ENCODE peak calls at places on chromosomes 13 and 19, in five cellular contexts. S is aorta, P is tibial nerve, A is cardiac muscle cell, G is adrenal gland. J is an unnamed sample.
A peak's percentile ranks its signal among the peaks of the same experiment; 100 is the strongest.

GRCh38 chr13:93108111-93108581 is 118.5 kb upstream of the GPC6 start:
- DNase-seq in S (no peak), A (peak; percentile 27), P (no peak), G (no peak), J (no peak)

GRCh38 chr19:3136684-3137055 is 837 bp downstream of the GNA15 start:
- DNase-seq in S (no peak), G (no peak), P (no peak), A (no peak), J (no peak)

GRCh38 chr19:6041991-6042421 is 64.1 kb upstream of the RANBP3 start:
- DNase-seq in A (no peak), G (peak; percentile 45), S (peak; percentile 39), P (no peak), J (no peak)

GRCh38 chr19:37855098-37855497 is 51.3 kb downstream of the WDR87 start:
- DNase-seq in G (no peak), A (peak; percentile 41), P (no peak), S (peak; percentile 49), J (no peak)

GRCh38 chr13:112741185-112741755 is 51.4 kb downstream of the ATP11A start:
- DNase-seq in A (no peak), P (no peak), G (no peak), S (no peak), J (no peak)

GRCh38 chr13:109867766-109868165 is 81.4 kb upstream of the IRS2 start:
- DNase-seq in A (peak; percentile 23), G (no peak), S (no peak), P (no peak), J (no peak)

GRCh38 chr13:72754111-72754510 is 26.4 kb downstream of the BORA start:
- DNase-seq in G (no peak), S (no peak), A (no peak), P (no peak), J (no peak)

GRCh38 chr13:35549481-35549880 is 73.0 kb upstream of the MAB21L1 start:
- DNase-seq in P (no peak), S (no peak), G (no peak), A (peak; percentile 77), J (no peak)

GRCh38 chr19:54136086-54136863 is 1.3 kb upstream of the CNOT3 start:
- DNase-seq in P (no peak), G (no peak), S (peak; percentile 39), A (no peak), J (no peak)

GRCh38 chr13:63625869-63626268 is 2210.2 kb upstream of the PCDH20 start:
- DNase-seq in P (no peak), A (no peak), G (peak; percentile 60), S (no peak), J (no peak)

GRCh38 chr19:5563941-5564612 is 3.7 kb downstream of the TINCR start:
- DNase-seq in S (no peak), A (no peak), P (no peak), G (peak; percentile 78), J (no peak)

GRCh38 chr13:33183431-33184130 is 102.0 kb downstream of the STARD13 start:
- DNase-seq in P (no peak), G (no peak), A (no peak), S (no peak), J (no peak)

GRCh38 chr19:56076413-56076998 is 44.6 kb downstream of the ZNF787 start:
- DNase-seq in P (no peak), S (no peak), A (peak; percentile 71), G (peak; percentile 83), J (peak; percentile 61)

GRCh38 chr19:50268046-50268445 is 61.1 kb downstream of the KCNC3 start:
- DNase-seq in S (no peak), P (no peak), A (peak; percentile 13), G (no peak), J (no peak)

GRCh38 chr13:110444226-110444653 is 117.3 kb downstream of the RAB20 start:
- DNase-seq in S (no peak), G (peak; percentile 65), P (no peak), A (peak; percentile 44), J (peak; percentile 38)

GRCh38 chr13:75871059-75871458 is 234.9 kb downstream of the LMO7 start:
- DNase-seq in P (no peak), G (no peak), A (no peak), S (no peak), J (no peak)

GRCh38 chr19:4278460-4278901 is 585 bp upstream of the SHD start:
- DNase-seq in G (no peak), S (no peak), A (no peak), P (no peak), J (no peak)

GRCh38 chr19:45306522-45307027 is 16.1 kb downstream of the CKM start:
- DNase-seq in G (no peak), A (no peak), S (no peak), P (no peak), J (no peak)

GRCh38 chr19:29667941-29668340 is 2.7 kb downstream of the PLEKHF1 start:
- DNase-seq in A (no peak), P (no peak), S (no peak), G (no peak), J (no peak)

GRCh38 chr13:19071161-19071936 is 110.3 kb downstream of the TUBA3C start:
- DNase-seq in P (no peak), S (no peak), G (peak; percentile 29), A (no peak), J (no peak)

GRCh38 chr13:113941571-113942191 is 32.2 kb downstream of the C13orf46 start:
- DNase-seq in A (peak; percentile 37), S (no peak), P (no peak), G (no peak), J (no peak)

GRCh38 chr19:44847144-44848035 is 1.3 kb downstream of the NECTIN2 start:
- DNase-seq in A (peak; percentile 71), G (peak; percentile 92), P (peak; percentile 65), S (peak; percentile 77), J (peak; percentile 86)

GRCh38 chr13:41746259-41746658 is 214.7 kb downstream of the VWA8 start:
- DNase-seq in G (no peak), P (no peak), S (no peak), A (peak; percentile 43), J (no peak)

GRCh38 chr19:17775245-17775927 is 19.6 kb upstream of the B3GNT3 start:
- DNase-seq in A (peak; percentile 43), S (no peak), G (peak; percentile 77), P (no peak), J (no peak)

GRCh38 chr13:97414392-97414791 is 19.6 kb upstream of the RAP2A start:
- DNase-seq in G (no peak), S (no peak), A (peak; percentile 37), P (no peak), J (no peak)

GRCh38 chr19:13929340-13929739 is 8.9 kb downstream of the PODNL1 start:
- DNase-seq in A (no peak), G (no peak), S (no peak), P (no peak), J (no peak)

GRCh38 chr19:13923194-13923987 is 14.8 kb downstream of the PODNL1 start:
- DNase-seq in G (no peak), P (no peak), S (no peak), A (no peak), J (no peak)

GRCh38 chr19:13929956-13930355 is 8.3 kb downstream of the PODNL1 start:
- DNase-seq in G (no peak), S (no peak), P (no peak), A (no peak), J (no peak)

GRCh38 chr19:13925990-13926389 is 12.2 kb downstream of the PODNL1 start:
- DNase-seq in A (no peak), G (no peak), P (no peak), S (no peak), J (no peak)

DNA sequence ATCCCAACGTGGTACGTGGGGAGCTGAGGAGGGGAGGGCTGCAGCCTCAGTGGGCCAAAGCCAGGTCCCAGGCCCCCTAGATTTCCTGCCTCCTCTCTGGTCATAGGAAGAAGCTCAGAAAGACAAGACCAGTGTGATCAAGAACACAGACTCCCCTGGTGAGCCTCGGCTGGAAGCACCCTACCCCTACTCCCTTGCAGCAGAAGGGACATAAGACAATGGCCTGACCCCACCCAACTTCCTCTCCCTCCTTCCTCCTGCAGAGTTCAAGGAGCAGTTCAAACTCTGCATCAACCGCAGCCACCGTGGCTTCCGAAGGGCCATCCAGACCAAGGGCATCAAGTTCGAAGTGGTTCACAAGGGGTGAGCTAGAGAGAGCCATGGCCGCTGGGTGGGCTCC is 11.5 kb downstream of the PODNL1 start:
- DNase-seq in G (no peak), P (no peak), S (no peak), A (no peak), J (no peak)
- H3K27ac ChIP-seq in G (no peak overlapping the region), P (no peak overlapping the region), S (no peak overlapping the region), A (no peak overlapping the region), J (no peak overlapping the region)

GRCh38 chr13:100130930-100131511 is 42.1 kb downstream of the PCCA start:
- DNase-seq in A (peak; percentile 60), P (no peak), S (no peak), G (no peak), J (no peak)
- H3K27ac ChIP-seq in A (no peak overlapping the region), P (no peak overlapping the region), S (no peak overlapping the region), G (no peak overlapping the region), J (no peak overlapping the region)

DNA sequence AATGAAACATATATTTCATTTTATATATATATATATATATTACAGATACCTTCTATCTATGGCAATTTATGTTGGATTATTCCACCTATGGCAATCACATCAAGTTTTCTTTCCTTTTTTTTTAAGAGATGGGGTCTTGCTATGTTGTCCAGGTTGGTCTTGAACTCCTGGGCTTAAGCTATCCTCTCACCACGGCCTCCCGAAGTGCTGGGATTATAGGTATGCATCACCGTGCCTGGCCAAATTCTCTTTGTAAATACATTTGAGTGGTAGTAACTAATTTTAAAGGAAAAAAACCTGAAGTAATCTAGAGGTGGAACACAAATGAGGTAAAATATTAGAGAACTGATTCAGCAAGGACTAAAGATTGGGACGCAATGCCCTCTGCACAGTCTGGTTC is 21.6 kb upstream of the BRD4 start:
- DNase-seq in A (no peak), S (no peak), G (no peak), P (no peak), J (no peak)
- H3K27ac ChIP-seq in A (no peak overlapping the region), S (no peak overlapping the region), G (no peak overlapping the region), P (no peak overlapping the region), J (no peak overlapping the region)

GRCh38 chr19:39473443-39473960 is 7.1 kb upstream of the TIMM50 start:
- DNase-seq in S (no peak), A (no peak), G (no peak), P (no peak), J (no peak)
- H3K27ac ChIP-seq in S (no peak overlapping the region), A (no peak overlapping the region), G (no peak overlapping the region), P (no peak overlapping the region), J (no peak overlapping the region)

DNA sequence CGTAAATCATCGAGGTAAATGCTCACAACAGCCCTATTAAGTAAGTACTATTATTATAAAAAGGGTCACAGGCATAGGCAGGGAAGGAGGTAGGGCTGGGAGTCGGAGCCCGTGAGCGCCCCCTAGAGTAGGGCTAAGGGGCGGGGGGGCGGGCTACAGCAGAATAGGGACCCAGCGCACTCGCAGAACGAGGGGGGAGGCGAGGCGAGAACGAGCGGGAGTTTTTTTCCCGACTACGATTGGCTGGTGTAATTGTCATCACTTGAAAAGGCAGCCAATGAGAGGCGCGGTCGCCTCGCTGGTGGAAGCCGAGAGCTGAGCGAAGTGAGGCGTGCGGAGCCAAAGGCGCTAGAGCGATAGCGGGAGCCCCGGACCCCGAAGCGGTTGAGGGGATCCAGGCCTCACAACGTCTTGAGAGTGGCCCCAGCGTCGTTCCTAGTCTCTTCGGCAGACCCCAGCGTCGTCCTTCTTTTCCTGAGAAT is 24.2 kb downstream of the KEAP1 start:
- DNase-seq in P (peak; percentile 86), G (peak; percentile 98), S (peak; percentile 94), A (peak; percentile 93), J (peak; percentile 90)
- H3K27ac ChIP-seq in P (peak overlapping the region; percentile 70), G (no peak overlapping the region), S (no peak overlapping the region), A (no peak overlapping the region), J (no peak overlapping the region)

GRCh38 chr19:7554990-7555864 is 19.7 kb downstream of the PNPLA6 start:
- DNase-seq in A (no peak), S (peak; percentile 46), P (no peak), G (no peak), J (no peak)
- H3K27ac ChIP-seq in A (no peak overlapping the region), S (no peak overlapping the region), P (no peak overlapping the region), G (no peak overlapping the region), J (no peak overlapping the region)

J was measured in ovary.